ENCODE peak calls at places on chromosomes 11 and 22, in seven cellular contexts. D, G, M, J, K, A and P are unnamed samples.

GRCh38 chr11:69481393-69481844 is at the start of gene LINC01488:
- DNase-seq in K (no peak), A (no peak), G (no peak), M (no peak), J (no peak), D (no peak), P (no peak)

GRCh38 chr11:4085575-4085974 is 9.0 kb upstream of the RRM1 start:
- DNase-seq in D (no peak), A (no peak), G (no peak), M (no peak), J (no peak), K (no peak), P (no peak)

GRCh38 chr11:105860105-105860504 is 161.9 kb downstream of the MSANTD4 start:
- DNase-seq in A (no peak), K (no peak), M (no peak), G (no peak), J (no peak), D (no peak), P (no peak)

GRCh38 chr11:10858505-10859360 is 880 bp upstream of the ZBED5 start:
- DNase-seq in G (no peak), A (peak), D (peak), M (peak), K (peak), J (no peak), P (peak)

GRCh38 chr22:50734343-50734771 is 3.6 kb upstream of the ACR start:
- DNase-seq in D (no peak), G (no peak), J (no peak), A (no peak), K (no peak), M (peak), P (no peak)

GRCh38 chr11:61586792-61587430 is 6.0 kb upstream of the SYT7 start:
- DNase-seq in A (no peak), K (no peak), D (no peak), G (no peak), J (no peak), M (no peak), P (no peak)

GRCh38 chr11:17772704-17773600 is 38.4 kb downstream of the KCNC1 start:
- DNase-seq in J (no peak), M (no peak), K (no peak), D (no peak), A (no peak), G (no peak), P (no peak)

GRCh38 chr22:32265882-32266767 is 11.0 kb upstream of the SLC5A4 start:
- DNase-seq in D (peak), A (peak), K (peak), G (peak), M (peak), J (peak), P (peak)

GRCh38 chr11:69011624-69012091 is 1.4 kb downstream of the MRGPRF start:
- DNase-seq in A (no peak), M (no peak), G (no peak), K (no peak), D (no peak), J (no peak), P (no peak)

GRCh38 chr22:48701296-48702030 is 1126.2 kb downstream of the BRD1 start:
- DNase-seq in J (no peak), A (no peak), K (no peak), D (no peak), G (no peak), M (no peak), P (no peak)

GRCh38 chr11:16841984-16842383 is 103.5 kb downstream of the C11orf58 start:
- DNase-seq in G (no peak), A (no peak), D (no peak), M (no peak), K (no peak), J (no peak), P (no peak)

GRCh38 chr11:77644887-77645286 is 7.3 kb upstream of the CLNS1A start:
- DNase-seq in D (no peak), K (no peak), J (no peak), M (no peak), A (no peak), G (no peak), P (no peak)

GRCh38 chr11:16603245-16603644 is 135.2 kb upstream of the C11orf58 start:
- DNase-seq in A (no peak), G (no peak), K (no peak), J (no peak), D (no peak), M (no peak), P (no peak)

GRCh38 chr11:2199466-2200341 is 28.1 kb upstream of the TH start:
- DNase-seq in A (no peak), J (no peak), K (no peak), G (no peak), M (no peak), D (no peak), P (no peak)